ENCODE peak calls at places on chromosomes 4 and X, in five cellular contexts. One of them, this sample, is unnamed. For H3K4me1, the result is how much of the 10 kb centered on the place peaks cover.

GRCh38 chr4:130288576-130288975 is 1192.6 kb downstream of the C4orf33 start:
- DNase-seq in ovary: no peak
- DNase-seq in suprapubic skin: no peak
- DNase-seq in A549: no peak
- DNase-seq in A673: peak
- DNase-seq in this sample: no peak

GRCh38 chr4:115113382-115114106 is at the start of gene NDST4:
- DNase-seq in A673: peak
- DNase-seq in ovary: no peak
- DNase-seq in A549: peak
- DNase-seq in suprapubic skin: no peak
- DNase-seq in this sample: no peak

GRCh38 chrX:138191998-138192397 is 519.5 kb downstream of the FGF13 start:
- DNase-seq in A549: peak
- DNase-seq in A673: peak
- DNase-seq in suprapubic skin: no peak
- DNase-seq in ovary: no peak
- DNase-seq in this sample: no peak

GRCh38 chr4:21827575-21827974 is 121.0 kb downstream of the KCNIP4 start:
- DNase-seq in ovary: no peak
- DNase-seq in A673: no peak
- DNase-seq in suprapubic skin: no peak
- DNase-seq in A549: no peak
- DNase-seq in this sample: no peak

GRCh38 chr4:8380511-8381415 is 59.8 kb downstream of the ACOX3 start:
- DNase-seq in ovary: no peak
- DNase-seq in suprapubic skin: no peak
- DNase-seq in A549: no peak
- DNase-seq in A673: no peak
- DNase-seq in this sample: no peak

GRCh38 chrX:40245411-40246140 is 147.8 kb upstream of the BCOR start:
- DNase-seq in ovary: peak
- DNase-seq in suprapubic skin: no peak
- DNase-seq in A549: no peak
- DNase-seq in A673: no peak
- DNase-seq in this sample: no peak

GRCh38 chr4:73619351-73619750 is 885 bp downstream of the RASSF6 start:
- DNase-seq in ovary: no peak
- DNase-seq in A549: no peak
- DNase-seq in suprapubic skin: no peak
- DNase-seq in A673: no peak
- DNase-seq in this sample: no peak

GRCh38 chrX:77953300-77953699 is 16.1 kb downstream of the PGAM4 start:
- DNase-seq in suprapubic skin: no peak
- DNase-seq in A673: no peak
- DNase-seq in ovary: no peak
- DNase-seq in A549: peak
- DNase-seq in this sample: no peak

GRCh38 chrX:19457662-19458061 is 57.6 kb downstream of the MAP3K15 start:
- DNase-seq in suprapubic skin: no peak
- DNase-seq in ovary: no peak
- DNase-seq in A549: no peak
- DNase-seq in A673: no peak
- DNase-seq in this sample: no peak

GRCh38 chr4:101065346-101065745 is 282.0 kb downstream of the PPP3CA start:
- DNase-seq in A673: no peak
- DNase-seq in A549: no peak
- DNase-seq in suprapubic skin: no peak
- DNase-seq in ovary: no peak
- DNase-seq in this sample: no peak

GRCh38 chrX:49155243-49155899 is 7.2 kb upstream of the MAGIX start:
- DNase-seq in A549: peak
- DNase-seq in suprapubic skin: no peak
- DNase-seq in ovary: no peak
- DNase-seq in A673: peak
- DNase-seq in this sample: no peak

GRCh38 chr4:154622598-154622997 is 10.1 kb upstream of the FGG start:
- DNase-seq in ovary: no peak
- DNase-seq in A549: peak
- DNase-seq in suprapubic skin: no peak
- DNase-seq in A673: peak
- DNase-seq in this sample: peak

GRCh38 chr4:166980419-166980818 is 253.9 kb downstream of the SPOCK3 start:
- DNase-seq in suprapubic skin: no peak
- DNase-seq in ovary: no peak
- DNase-seq in A549: no peak
- DNase-seq in A673: no peak
- DNase-seq in this sample: peak

GRCh38 chrX:70664726-70665125 is 220.1 kb downstream of the DLG3 start:
- DNase-seq in A549: peak
- DNase-seq in A673: peak
- DNase-seq in ovary: no peak
- DNase-seq in suprapubic skin: no peak
- DNase-seq in this sample: no peak

GRCh38 chr4:172982151-172982590 is 186.4 kb upstream of the GALNT7 start:
- DNase-seq in ovary: no peak
- DNase-seq in A549: peak
- DNase-seq in suprapubic skin: no peak
- DNase-seq in A673: peak
- DNase-seq in this sample: no peak

GRCh38 chr4:146621-147020 is 22.3 kb downstream of the ZNF718 start:
- DNase-seq in A549: no peak
- DNase-seq in ovary: no peak
- DNase-seq in suprapubic skin: no peak
- DNase-seq in A673: no peak
- DNase-seq in this sample: no peak

GRCh38 chrX:41010188-41010846 is 74.9 kb upstream of the USP9X start:
- DNase-seq in suprapubic skin: peak
- DNase-seq in ovary: peak
- DNase-seq in A673: peak
- DNase-seq in A549: peak
- DNase-seq in this sample: peak

DNA sequence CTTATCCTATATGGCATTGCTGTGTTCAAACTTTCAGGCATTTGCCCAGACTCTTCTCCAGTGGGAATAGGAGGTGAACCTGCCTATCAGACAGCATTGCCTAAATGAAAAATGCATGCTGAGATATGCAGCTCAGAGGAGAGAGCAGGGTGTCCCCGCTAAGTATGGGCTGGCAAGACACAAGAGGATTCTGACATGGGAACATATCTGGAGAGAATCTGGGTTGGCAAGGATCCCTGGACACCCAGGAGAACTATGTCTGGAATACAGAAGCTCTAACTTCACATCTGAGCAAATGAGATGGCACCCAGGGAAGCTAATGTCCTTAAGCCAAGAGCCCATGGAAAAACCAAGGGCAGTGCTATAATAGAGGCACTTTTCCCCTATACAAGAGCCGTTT is 18.4 kb downstream of the PPARGC1A start:
- DNase-seq in A549: no peak
- DNase-seq in A673: no peak
- DNase-seq in ovary: no peak
- DNase-seq in suprapubic skin: no peak
- DNase-seq in this sample: no peak
- H3K4me1 ChIP-seq in A549: under half
- H3K4me1 ChIP-seq in A673: under half
- H3K4me1 ChIP-seq in ovary: under half
- H3K4me1 ChIP-seq in suprapubic skin: under half
- H3K4me1 ChIP-seq in this sample: under half

GRCh38 chrX:69280956-69281355 is 115.7 kb upstream of the PJA1 start:
- DNase-seq in ovary: no peak
- DNase-seq in suprapubic skin: no peak
- DNase-seq in A549: no peak
- DNase-seq in A673: no peak
- DNase-seq in this sample: peak
- H3K4me1 ChIP-seq in ovary: under half
- H3K4me1 ChIP-seq in suprapubic skin: under half
- H3K4me1 ChIP-seq in A549: under half
- H3K4me1 ChIP-seq in A673: half or more
- H3K4me1 ChIP-seq in this sample: under half

GRCh38 chr4:104983615-104984179 is 163.0 kb upstream of the TET2 start:
- DNase-seq in A549: no peak
- DNase-seq in A673: no peak
- DNase-seq in ovary: no peak
- DNase-seq in suprapubic skin: no peak
- DNase-seq in this sample: no peak
- H3K4me1 ChIP-seq in A549: under half
- H3K4me1 ChIP-seq in A673: under half
- H3K4me1 ChIP-seq in ovary: under half
- H3K4me1 ChIP-seq in suprapubic skin: under half
- H3K4me1 ChIP-seq in this sample: under half

DNA sequence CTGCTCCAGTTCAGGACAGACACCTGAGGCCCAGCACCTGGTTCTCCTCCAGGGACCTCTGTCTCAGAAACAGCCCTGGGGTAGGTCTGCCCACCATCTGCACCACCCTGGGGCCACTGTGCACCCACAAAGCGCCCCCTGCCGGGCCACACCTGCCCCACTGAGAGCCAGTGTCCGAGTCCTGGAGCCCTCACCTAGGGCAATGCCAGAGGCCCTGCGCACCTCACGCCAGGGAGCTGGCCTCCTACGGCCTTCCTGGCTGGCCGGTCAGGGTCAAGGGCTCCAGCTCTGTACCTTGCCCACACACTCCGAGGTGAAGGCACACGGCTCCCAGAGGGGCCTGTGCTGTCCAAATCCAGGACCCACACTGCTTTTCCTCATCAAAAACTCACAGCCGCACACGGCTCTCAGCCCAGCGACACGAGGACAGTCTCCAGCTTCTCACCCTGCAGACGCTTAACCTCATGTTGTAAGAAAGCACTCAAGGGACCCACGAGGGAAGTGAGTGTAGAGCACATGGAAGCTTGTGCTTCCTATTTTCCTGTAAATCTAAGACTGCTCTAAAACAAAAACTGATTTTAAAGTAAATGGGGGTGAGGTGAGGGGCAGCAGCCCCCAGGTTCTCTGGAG is 5.4 kb downstream of the CTBP1 start:
- DNase-seq in A673: no peak
- DNase-seq in ovary: peak
- DNase-seq in A549: no peak
- DNase-seq in suprapubic skin: peak
- DNase-seq in this sample: no peak
- H3K4me1 ChIP-seq in A673: under half
- H3K4me1 ChIP-seq in ovary: under half
- H3K4me1 ChIP-seq in A549: under half
- H3K4me1 ChIP-seq in suprapubic skin: half or more
- H3K4me1 ChIP-seq in this sample: under half